ENCODE peak calls at places on chromosome 9, in ten cellular contexts. N is head of caudate nucleus, W is Calu3, V is bronchial epithelial cell, U is iris pigment epithelial cell, H is SW 1271, X is GM23338, D is posterior cingulate gyrus, Z is fibroblast of villous mesenchyme, M is GM20000. C is an unnamed sample.

GRCh38 chr9:132125944-132126720 is 35.7 kb upstream of the NTNG2 start:
- DNase-seq in N (no peak), W (no peak), V (no peak), U (no peak), H (no peak), X (no peak), D (no peak), Z (no peak), M (no peak), C (no peak)

GRCh38 chr9:75210215-75210614 is 121.9 kb downstream of the OSTF1 start:
- DNase-seq in N (no peak), W (no peak), V (no peak), U (no peak), H (no peak), X (no peak), D (no peak), Z (no peak), M (no peak), C (no peak)

GRCh38 chr9:127336708-127337352 is 60.1 kb upstream of the SLC2A8 start:
- DNase-seq in N (peak; percentile 35), W (peak; percentile 48), V (peak; percentile 91), U (peak; percentile 95), H (peak; percentile 92), X (no peak), D (peak; percentile 87), Z (peak; percentile 95), M (no peak), C (peak; percentile 91)

GRCh38 chr9:21708846-21709245 is 93.6 kb upstream of the MTAP start:
- DNase-seq in N (no peak), W (no peak), V (no peak), U (no peak), H (no peak), X (no peak), D (no peak), Z (no peak), M (no peak), C (no peak)

GRCh38 chr9:127606043-127606442 is 6.0 kb upstream of the STXBP1 start:
- DNase-seq in N (no peak), W (no peak), V (no peak), U (no peak), H (no peak), X (no peak), D (no peak), Z (no peak), M (no peak), C (no peak)

GRCh38 chr9:35333551-35333950 is 156.4 kb upstream of the RUSC2 start:
- DNase-seq in N (no peak), W (no peak), V (peak; percentile 69), U (peak; percentile 84), H (peak; percentile 1), X (no peak), D (no peak), Z (peak; percentile 25), M (no peak), C (peak; percentile 44)

GRCh38 chr9:133787749-133788015 is 49.5 kb upstream of the SARDH start:
- DNase-seq in N (no peak), W (no peak), V (peak; percentile 7), U (peak; percentile 25), H (peak; percentile 11), X (peak; percentile 63), D (no peak), Z (peak; percentile 17), M (peak; percentile 94), C (no peak)

GRCh38 chr9:83933804-83934203 is 12.6 kb upstream of the KIF27 start:
- DNase-seq in N (no peak), W (no peak), V (peak; percentile 78), U (peak; percentile 84), H (no peak), X (no peak), D (no peak), Z (peak; percentile 92), M (no peak), C (no peak)

GRCh38 chr9:121399883-121400607 is 30.0 kb upstream of the STOM start:
- DNase-seq in N (no peak), W (peak; percentile 5), V (peak; percentile 87), U (peak; percentile 85), H (peak; percentile 85), X (peak; percentile 86), D (no peak), Z (peak; percentile 84), M (peak; percentile 44), C (peak; percentile 80)

GRCh38 chr9:14018061-14018460 is 295.9 kb downstream of the NFIB start:
- DNase-seq in N (no peak), W (no peak), V (peak; percentile 79), U (peak; percentile 92), H (no peak), X (no peak), D (no peak), Z (peak; percentile 92), M (no peak), C (peak; percentile 22)

GRCh38 chr9:17425379-17425778 is 153.5 kb upstream of the SH3GL2 start:
- DNase-seq in N (no peak), W (no peak), V (no peak), U (no peak), H (no peak), X (no peak), D (no peak), Z (no peak), M (no peak), C (no peak)

GRCh38 chr9:16725066-16725465 is 145.4 kb downstream of the BNC2 start:
- DNase-seq in N (no peak), W (no peak), V (no peak), U (no peak), H (no peak), X (no peak), D (no peak), Z (no peak), M (no peak), C (no peak)

GRCh38 chr9:97307091-97307490 is 368 bp upstream of the CCDC180 start:
- DNase-seq in N (peak; percentile 84), W (no peak), V (peak; percentile 21), U (peak; percentile 85), H (no peak), X (peak; percentile 99), D (peak; percentile 83), Z (peak; percentile 57), M (peak; percentile 32), C (peak; percentile 71)

GRCh38 chr9:108017671-108018070 is 528.1 kb upstream of the KLF4 start:
- DNase-seq in N (no peak), W (no peak), V (peak; percentile 69), U (no peak), H (no peak), X (peak; percentile 33), D (no peak), Z (no peak), M (no peak), C (no peak)

GRCh38 chr9:130451509-130452388 is 7.0 kb downstream of the ASS1 start:
- DNase-seq in N (peak; percentile 58), W (peak; percentile 89), V (peak; percentile 85), U (peak; percentile 95), H (peak; percentile 66), X (peak; percentile 81), D (peak; percentile 92), Z (peak; percentile 88), M (no peak), C (peak; percentile 96)

GRCh38 chr9:127905788-127906191 is 6.4 kb upstream of the ST6GALNAC6 start:
- DNase-seq in N (peak; percentile 36), W (no peak), V (no peak), U (no peak), H (no peak), X (no peak), D (peak; percentile 82), Z (no peak), M (no peak), C (no peak)

GRCh38 chr9:99431103-99431502 is 209.0 kb downstream of the SEC61B start:
- DNase-seq in N (no peak), W (no peak), V (peak; percentile 39), U (peak; percentile 79), H (no peak), X (no peak), D (no peak), Z (no peak), M (no peak), C (peak; percentile 53)

GRCh38 chr9:385818-386398 is 171.2 kb downstream of the DOCK8 start:
- DNase-seq in N (peak; percentile 73), W (peak; percentile 49), V (peak; percentile 70), U (peak; percentile 61), H (no peak), X (peak; percentile 86), D (no peak), Z (peak; percentile 60), M (no peak), C (peak; percentile 78)

GRCh38 chr9:87372401-87372851 is 125.2 kb upstream of the DAPK1 start:
- DNase-seq in N (no peak), W (peak; percentile 83), V (peak; percentile 9), U (no peak), H (no peak), X (no peak), D (no peak), Z (no peak), M (no peak), C (peak; percentile 98)

GRCh38 chr9:114830546-114830945 is 24.7 kb upstream of the TNFSF15 start:
- DNase-seq in N (no peak), W (no peak), V (no peak), U (no peak), H (no peak), X (no peak), D (no peak), Z (no peak), M (no peak), C (no peak)

GRCh38 chr9:34047864-34048729 is 590 bp downstream of the UBAP2 start:
- DNase-seq in N (peak; percentile 45), W (peak; percentile 24), V (no peak), U (no peak), H (no peak), X (peak; percentile 59), D (no peak), Z (no peak), M (peak; percentile 51), C (peak; percentile 64)

GRCh38 chr9:136189394-136190236 is 15.3 kb downstream of the LHX3 start:
- DNase-seq in N (no peak), W (no peak), V (no peak), U (no peak), H (no peak), X (peak; percentile 23), D (no peak), Z (peak; percentile 2), M (no peak), C (no peak)

GRCh38 chr9:134689320-134690181 is 47.9 kb downstream of the COL5A1 start:
- DNase-seq in N (peak; percentile 65), W (peak; percentile 57), V (no peak), U (peak; percentile 45), H (peak; percentile 10), X (peak; percentile 59), D (peak; percentile 91), Z (peak; percentile 74), M (peak; percentile 67), C (peak; percentile 47)

GRCh38 chr9:131835132-131835910 is 95.4 kb upstream of the RAPGEF1 start:
- DNase-seq in N (no peak), W (no peak), V (no peak), U (peak; percentile 27), H (no peak), X (peak; percentile 41), D (peak; percentile 84), Z (no peak), M (no peak), C (no peak)

GRCh38 chr9:136127313-136127712 is 8.6 kb upstream of the TMEM250 start:
- DNase-seq in N (no peak), W (no peak), V (no peak), U (no peak), H (no peak), X (no peak), D (no peak), Z (no peak), M (no peak), C (no peak)

GRCh38 chr9:121840838-121841760 is 189.7 kb downstream of the DAB2IP start:
- DNase-seq in N (peak; percentile 87), W (no peak), V (no peak), U (no peak), H (no peak), X (no peak), D (peak; percentile 80), Z (no peak), M (no peak), C (peak; percentile 89)

GRCh38 chr9:33381231-33381791 is 21.1 kb downstream of the AQP7 start:
- DNase-seq in N (no peak), W (no peak), V (no peak), U (no peak), H (no peak), X (peak; percentile 90), D (no peak), Z (no peak), M (no peak), C (peak; percentile 44)

GRCh38 chr9:7811679-7812078 is 12.1 kb upstream of the DMAC1 start:
- DNase-seq in N (no peak), W (no peak), V (no peak), U (no peak), H (no peak), X (no peak), D (no peak), Z (no peak), M (no peak), C (no peak)

C was measured in kidney tubule cell.